ENCODE peak calls at places on chromosomes 11 and 22, in six cellular contexts. C, B, I, N, F and D are unnamed samples.

GRCh38 chr11:61963016-61963281 is 4.5 kb downstream of the FTH1 start:
- DNase-seq in C (peak; percentile 80), F (peak; percentile 22), I (no peak), N (peak; percentile 54), B (no peak), D (no peak)

GRCh38 chr22:23291806-23292452 is 111.6 kb downstream of the BCR start:
- DNase-seq in B (no peak), I (no peak), F (no peak), C (no peak), N (no peak), D (no peak)

GRCh38 chr11:41499429-41499828 is 40.0 kb upstream of the LRRC4C start:
- DNase-seq in B (no peak), N (no peak), C (no peak), I (no peak), F (no peak), D (no peak)

GRCh38 chr11:83061883-83062282 is 9.8 kb downstream of the RAB30 start:
- DNase-seq in B (no peak), N (no peak), I (no peak), C (no peak), F (no peak), D (no peak)

GRCh38 chr11:124868322-124869274 is 3.4 kb downstream of the ROBO3 start:
- DNase-seq in B (no peak), N (no peak), C (no peak), I (no peak), F (peak; percentile 10), D (no peak)

GRCh38 chr11:24198458-24198857 is 298.4 kb upstream of the LUZP2 start:
- DNase-seq in B (no peak), C (no peak), I (no peak), N (peak; percentile 41), F (no peak), D (no peak)

GRCh38 chr11:57428643-57429042 is 1.7 kb upstream of the SLC43A3 start:
- DNase-seq in N (no peak), I (no peak), C (no peak), F (no peak), B (no peak), D (no peak)

GRCh38 chr11:118915941-118916841 is 9.5 kb downstream of the BCL9L start:
- DNase-seq in I (no peak), F (no peak), B (peak; percentile 41), C (no peak), N (no peak), D (no peak)

GRCh38 chr11:124749920-124750319 is 2.1 kb downstream of the VSIG2 start:
- DNase-seq in C (no peak), F (no peak), N (no peak), I (no peak), B (no peak), D (no peak)

GRCh38 chr22:23218867-23219251 is 38.5 kb downstream of the BCR start:
- DNase-seq in N (peak; percentile 62), C (peak; percentile 93), F (peak; percentile 50), I (no peak), B (no peak), D (no peak)

GRCh38 chr11:12235549-12235944 is 125.2 kb downstream of the MICAL2 start:
- DNase-seq in F (peak; percentile 39), I (no peak), C (no peak), B (no peak), N (peak; percentile 34), D (no peak)

GRCh38 chr11:77322926-77323590 is 21.6 kb upstream of the GDPD4 start:
- DNase-seq in N (peak; percentile 57), C (no peak), I (no peak), B (no peak), F (no peak), D (no peak)

GRCh38 chr11:78228467-78228866 is 39.7 kb downstream of the USP35 start:
- DNase-seq in F (peak; percentile 41), B (no peak), I (peak; percentile 63), C (no peak), N (peak; percentile 55), D (peak; percentile 47)

GRCh38 chr11:80214413-80214812 is 773.6 kb upstream of the TENM4 start:
- DNase-seq in I (no peak), F (no peak), C (no peak), N (no peak), B (no peak), D (no peak)

GRCh38 chr11:133118563-133119303 is 413.6 kb downstream of the OPCML start:
- DNase-seq in F (no peak), C (no peak), N (no peak), B (no peak), I (no peak), D (no peak)

GRCh38 chr11:126011220-126011619 is 51.4 kb downstream of the CDON start:
- DNase-seq in I (no peak), B (no peak), C (no peak), F (no peak), N (no peak), D (no peak)

GRCh38 chr22:48574776-48575566 is 1252.7 kb downstream of the BRD1 start:
- DNase-seq in N (no peak), F (peak; percentile 68), I (no peak), B (no peak), C (no peak), D (no peak)

GRCh38 chr22:30921108-30921507 is 47.5 kb downstream of the MORC2 start:
- DNase-seq in C (no peak), N (no peak), I (no peak), F (no peak), B (no peak), D (no peak)

GRCh38 chr22:36374603-36375024 is 13.2 kb downstream of the MYH9 start:
- DNase-seq in B (peak; percentile 72), C (no peak), N (peak; percentile 77), F (no peak), I (no peak), D (no peak)

GRCh38 chr11:74371269-74372039 is 26.8 kb downstream of the PGM2L1 start:
- DNase-seq in B (no peak), N (peak; percentile 80), I (no peak), C (no peak), F (no peak), D (peak; percentile 5)

GRCh38 chr11:70867661-70868060 is 384.7 kb downstream of the SHANK2 start:
- DNase-seq in I (no peak), F (no peak), C (no peak), N (no peak), B (no peak), D (no peak)

GRCh38 chr11:45146072-45147016 is at the start of gene PRDM11:
- DNase-seq in F (peak; percentile 76), B (peak; percentile 79), N (peak; percentile 72), I (no peak), C (peak; percentile 86), D (peak; percentile 95)
- TF ChIP-seq POLR2A in F (no peak), B (peak; percentile 13), N (peak; percentile 70), I (peak; percentile 22), C (peak; percentile 8), D (peak; percentile 58)

GRCh38 chr11:65504671-65505433 is 6.0 kb downstream of the MALAT1 start:
- DNase-seq in C (no peak), B (no peak), F (peak; percentile 53), N (peak; percentile 46), I (no peak), D (no peak)

GRCh38 chr11:65502852-65503603 is 4.2 kb downstream of the MALAT1 start:
- DNase-seq in C (no peak), I (peak; percentile 30), B (peak; percentile 21), N (peak; percentile 64), F (no peak), D (no peak)

GRCh38 chr11:65505434-65506315 is 6.8 kb downstream of the MALAT1 start:
- DNase-seq in B (no peak), F (peak; percentile 69), N (peak; percentile 52), C (no peak), I (peak; percentile 41), D (no peak)

GRCh38 chr11:65503606-65503922 is 4.7 kb downstream of the MALAT1 start:
- DNase-seq in F (no peak), I (no peak), N (peak; percentile 33), B (no peak), C (no peak), D (no peak)

DNA sequence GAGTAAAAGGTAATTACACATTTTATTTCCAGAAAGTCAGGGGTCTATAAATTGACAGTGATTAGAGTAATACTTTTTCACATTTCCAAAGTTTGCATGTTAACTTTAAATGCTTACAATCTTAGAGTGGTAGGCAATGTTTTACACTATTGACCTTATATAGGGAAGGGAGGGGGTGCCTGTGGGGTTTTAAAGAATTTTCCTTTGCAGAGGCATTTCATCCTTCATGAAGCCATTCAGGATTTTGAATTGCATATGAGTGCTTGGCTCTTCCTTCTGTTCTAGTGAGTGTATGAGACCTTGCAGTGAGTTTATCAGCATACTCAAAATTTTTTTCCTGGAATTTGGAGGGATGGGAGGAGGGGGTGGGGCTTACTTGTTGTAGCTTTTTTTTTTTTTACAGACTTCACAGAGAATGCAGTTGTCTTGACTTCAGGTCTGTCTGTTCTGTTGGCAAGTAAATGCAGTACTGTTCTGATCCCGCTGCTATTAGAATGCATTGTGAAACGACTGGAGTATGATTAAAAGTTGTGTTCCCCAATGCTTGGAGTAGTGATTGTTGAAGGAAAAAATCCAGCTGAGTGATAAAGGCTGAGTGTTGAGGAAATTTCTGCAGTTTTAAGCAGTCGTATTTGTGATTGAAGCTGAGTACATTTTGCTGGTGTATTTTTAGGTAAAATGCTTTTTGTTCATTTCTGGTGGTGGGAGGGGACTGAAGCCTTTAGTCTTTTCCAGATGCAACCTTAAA is 5.3 kb downstream of the MALAT1 start:
- DNase-seq in I (peak; percentile 48), F (no peak), C (no peak), B (no peak), N (peak; percentile 59), D (no peak)
- TF ChIP-seq POLR2A in I (peak; percentile 34), F (no peak), C (no peak), B (peak; percentile 19), N (no peak), D (no peak)

DNA sequence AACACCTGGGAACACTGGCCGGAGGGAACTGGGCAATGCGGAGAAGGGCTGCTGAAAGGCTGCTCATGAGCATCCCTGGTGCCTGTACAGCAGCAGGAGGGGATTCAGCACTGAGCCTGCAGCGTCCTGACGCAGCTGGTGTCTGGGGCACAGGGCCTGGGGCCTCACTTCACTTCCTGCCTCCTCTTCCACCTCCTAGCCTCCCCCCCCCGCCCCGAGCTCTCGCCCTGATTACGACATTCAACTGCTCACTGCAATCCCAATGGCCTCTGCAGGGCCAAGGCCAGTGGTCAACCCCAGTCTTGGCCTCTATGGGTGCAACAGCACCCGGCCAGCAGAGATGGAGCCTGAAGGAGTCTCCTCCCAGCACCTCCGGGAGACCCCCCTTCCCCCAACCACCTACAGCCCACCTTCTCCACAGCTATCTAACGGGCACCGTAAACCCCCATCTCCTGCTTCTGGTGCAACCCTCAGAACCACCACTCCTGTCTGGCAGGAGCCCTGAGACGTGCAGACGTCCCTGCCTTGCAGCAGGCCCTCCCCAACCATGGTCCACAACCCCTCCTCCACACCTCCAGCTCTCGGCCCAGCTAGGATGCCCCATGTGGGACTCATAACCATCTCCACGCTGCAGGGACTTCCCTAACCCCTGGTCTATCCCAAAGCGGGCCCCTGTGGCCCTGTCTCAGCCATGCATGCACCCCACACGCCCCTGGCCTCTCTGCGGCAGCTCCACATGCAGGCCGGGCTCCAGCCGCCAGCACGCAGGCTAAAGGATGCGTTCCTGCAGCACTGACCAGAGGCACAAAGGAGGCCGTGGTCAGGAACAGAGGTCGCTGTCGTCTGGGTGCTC is 38.2 kb downstream of the BRD1 start:
- DNase-seq in C (peak; percentile 83), N (peak; percentile 45), B (no peak), F (peak; percentile 57), I (peak; percentile 42), D (no peak)
- TF ChIP-seq POLR2A in C (no peak), N (no peak), B (no peak), F (no peak), I (no peak), D (no peak)

DNA sequence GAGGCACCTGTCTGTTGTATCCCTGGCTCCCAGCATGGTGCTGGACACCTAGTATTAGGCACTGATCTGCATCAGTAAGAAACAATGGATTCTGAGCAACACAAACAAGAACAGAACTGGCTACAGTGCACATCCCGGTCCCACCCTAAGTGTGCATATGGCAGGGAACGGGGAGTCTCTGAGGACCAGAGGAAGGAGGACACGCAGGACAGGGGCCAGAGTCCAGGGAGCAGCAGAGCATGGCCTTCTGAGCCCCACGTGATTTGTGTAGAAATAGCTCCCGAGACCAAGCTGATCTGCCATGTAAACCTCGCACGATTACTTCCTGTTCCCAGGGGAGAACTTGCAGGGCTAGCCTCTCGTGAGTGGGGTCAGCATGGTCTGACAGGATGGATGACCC is 12.7 kb upstream of the SNX32 start:
- DNase-seq in I (no peak), F (no peak), B (no peak), N (no peak), C (no peak), D (no peak)
- TF ChIP-seq POLR2A in I (no peak), F (no peak), B (no peak), N (no peak), C (no peak), D (no peak)